ENCODE peak calls at places on chromosomes 6 and 20, in nine cellular contexts. A is pancreas, R is uterus, Q is heart right ventricle, M is tibial artery, U is AG04450, F is transverse colon, P is stomach, K is mesenchymal stem cell. D is an unnamed sample.

GRCh38 chr6:109269953-109270517 is 112.2 kb downstream of the CD164 start:
- DNase-seq in Q (no peak), K (no peak), P (no peak), A (no peak), F (no peak), M (no peak), U (no peak), R (no peak), D (no peak)

GRCh38 chr6:42292002-42292735 is 74.5 kb upstream of the MRPS10 start:
- DNase-seq in P (no peak), F (no peak), Q (no peak), A (no peak), R (no peak), M (no peak), U (no peak), K (peak; percentile 85), D (peak; percentile 85)

GRCh38 chr6:87407896-87408720 is at the start of gene CFAP206:
- DNase-seq in R (peak; percentile 79), P (peak; percentile 84), F (peak; percentile 84), U (peak; percentile 65), M (peak; percentile 78), K (peak; percentile 88), Q (peak; percentile 79), A (peak; percentile 82), D (peak; percentile 71)

GRCh38 chr6:97437087-97437486 is 154.1 kb upstream of the MMS22L start:
- DNase-seq in Q (no peak), F (no peak), P (no peak), K (peak; percentile 33), M (no peak), U (no peak), R (no peak), A (no peak), D (no peak)

GRCh38 chr6:4698901-4699659 is 77.1 kb upstream of the CDYL start:
- DNase-seq in P (no peak), U (no peak), A (no peak), Q (no peak), K (no peak), M (no peak), F (no peak), R (no peak), D (no peak)

GRCh38 chr6:139751179-139751578 is 376.7 kb upstream of the CITED2 start:
- DNase-seq in R (no peak), U (no peak), A (no peak), Q (no peak), K (no peak), F (no peak), P (no peak), M (no peak), D (no peak)

GRCh38 chr6:45420909-45421699 is 43.4 kb upstream of the SUPT3H start:
- DNase-seq in K (no peak), F (no peak), P (no peak), U (no peak), A (no peak), Q (no peak), R (no peak), M (no peak), D (no peak)

GRCh38 chr6:130587778-130588520 is 222.1 kb downstream of the TMEM200A start:
- DNase-seq in P (no peak), F (no peak), A (no peak), K (peak; percentile 26), M (no peak), U (peak; percentile 55), R (no peak), Q (no peak), D (peak; percentile 73)

GRCh38 chr6:41705996-41706835 is 29.2 kb downstream of the TFEB start:
- DNase-seq in A (peak; percentile 64), P (peak; percentile 75), U (no peak), R (peak; percentile 69), M (peak; percentile 87), Q (peak; percentile 87), F (peak; percentile 84), K (peak; percentile 61), D (peak; percentile 56)

GRCh38 chr6:134863763-134864510 is 86.0 kb downstream of the ALDH8A1 start:
- DNase-seq in A (no peak), F (no peak), M (no peak), K (no peak), R (no peak), U (no peak), Q (no peak), P (no peak), D (no peak)

GRCh38 chr20:22533823-22534751 is 50.3 kb downstream of the FOXA2 start:
- DNase-seq in P (peak; percentile 56), F (no peak), A (no peak), M (no peak), K (no peak), R (no peak), Q (no peak), U (no peak), D (no peak)

GRCh38 chr20:22531756-22532155 is 52.6 kb downstream of the FOXA2 start:
- DNase-seq in R (no peak), A (no peak), P (no peak), M (no peak), K (no peak), Q (no peak), U (no peak), F (no peak), D (no peak)

GRCh38 chr20:22529150-22530019 is 55.0 kb downstream of the FOXA2 start:
- DNase-seq in A (peak; percentile 46), Q (no peak), M (no peak), R (no peak), F (no peak), U (no peak), K (no peak), P (peak; percentile 73), D (no peak)

GRCh38 chr20:22532598-22532997 is 51.8 kb downstream of the FOXA2 start:
- DNase-seq in Q (no peak), K (no peak), M (no peak), R (no peak), F (no peak), P (no peak), U (no peak), A (no peak), D (no peak)

GRCh38 chr20:22531056-22531615 is 53.2 kb downstream of the FOXA2 start:
- DNase-seq in R (no peak), K (no peak), A (no peak), F (no peak), P (no peak), Q (no peak), M (no peak), U (no peak), D (no peak)
- H3K27me3 ChIP-seq in R (no peaks in the 10 kb centered on the region), K (peaks cover 14% of the 10 kb centered on the region), A (no peaks in the 10 kb centered on the region), F (no peaks in the 10 kb centered on the region), P (no peaks in the 10 kb centered on the region), Q (peaks cover 26% of the 10 kb centered on the region), M (peaks cover 3% of the 10 kb centered on the region), U (no peaks in the 10 kb centered on the region), D (no peaks in the 10 kb centered on the region)

GRCh38 chr6:115798229-115798628 is 262.5 kb downstream of the FRK start:
- DNase-seq in A (no peak), P (no peak), M (no peak), U (no peak), F (no peak), K (no peak), Q (no peak), R (no peak), D (no peak)

GRCh38 chr6:115796061-115796460 is 264.6 kb downstream of the FRK start:
- DNase-seq in K (no peak), Q (no peak), R (no peak), U (no peak), A (no peak), M (no peak), P (no peak), F (no peak), D (no peak)

DNA sequence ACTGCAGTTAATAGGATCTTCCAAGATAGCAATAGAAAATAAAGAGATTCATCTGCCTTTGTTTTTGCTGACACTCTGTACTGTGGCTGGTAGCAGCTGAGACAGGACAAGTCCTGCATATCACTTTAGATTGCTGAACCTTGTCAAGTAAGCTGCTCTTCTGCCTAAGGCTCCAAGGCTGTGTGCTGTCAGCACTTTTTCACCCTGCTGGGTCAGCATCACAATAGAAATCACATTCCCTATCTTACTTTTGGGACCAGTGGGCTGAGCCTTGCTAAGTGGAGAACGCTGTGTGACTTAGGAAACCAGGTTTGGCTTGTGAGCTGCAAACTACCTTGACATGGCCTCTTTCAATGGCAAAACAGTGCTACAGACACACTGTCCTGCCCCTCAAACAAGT is 263.9 kb downstream of the FRK start:
- DNase-seq in F (no peak), Q (no peak), K (no peak), M (no peak), R (no peak), U (no peak), A (no peak), P (no peak), D (no peak)
- H3K27ac ChIP-seq in F (no peak overlapping the region), Q (no peak overlapping the region), K (no peak overlapping the region), M (no peak overlapping the region), R (no peak overlapping the region), U (no peak overlapping the region), A (no peak overlapping the region), P (no peak overlapping the region), D (no peak overlapping the region)

GRCh38 chr6:150598401-150598800 is 1.3 kb upstream of the PLEKHG1 start:
- DNase-seq in M (no peak), P (no peak), U (no peak), R (no peak), F (no peak), K (no peak), A (no peak), Q (no peak), D (no peak)

GRCh38 chr6:150599199-150600002 is at the start of gene PLEKHG1:
- DNase-seq in R (peak; percentile 61), P (peak; percentile 83), M (peak; percentile 67), K (peak; percentile 16), A (peak; percentile 44), Q (peak; percentile 77), U (no peak), F (peak; percentile 89), D (peak; percentile 9)

GRCh38 chr6:150600003-150600301 is 267 bp downstream of the PLEKHG1 start:
- DNase-seq in K (no peak), Q (no peak), R (no peak), P (no peak), M (no peak), U (no peak), F (no peak), A (no peak), D (no peak)

GRCh38 chr6:150600302-150601017 is 775 bp downstream of the PLEKHG1 start:
- DNase-seq in U (no peak), M (peak; percentile 55), A (peak; percentile 46), Q (peak; percentile 73), P (peak; percentile 73), K (peak; percentile 61), R (peak; percentile 69), F (peak; percentile 83), D (peak; percentile 56)

DNA sequence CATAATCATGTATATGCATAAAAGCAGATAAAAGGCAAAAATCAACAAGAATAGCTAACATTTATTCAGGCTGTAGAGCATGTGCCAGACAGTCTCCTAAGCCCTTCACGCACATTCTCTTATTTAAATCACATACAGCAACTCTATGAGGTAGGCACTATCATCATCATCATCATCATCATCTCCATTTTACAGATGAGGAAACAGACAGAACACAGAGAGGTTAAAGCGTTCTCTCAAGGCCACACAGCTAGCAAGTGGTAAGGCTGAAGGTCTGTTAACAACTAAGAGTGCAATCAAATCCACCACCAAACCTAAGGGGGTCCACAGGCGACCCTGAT is 857 bp upstream of the PLEKHG1 start:
- DNase-seq in A (no peak), R (no peak), U (no peak), K (no peak), F (no peak), P (no peak), Q (no peak), M (no peak), D (no peak)
- H3K27me3 ChIP-seq in A (no peaks in the 10 kb centered on the region), R (no peaks in the 10 kb centered on the region), U (peaks cover 41% of the 10 kb centered on the region), K (peaks cover 53% of the 10 kb centered on the region), F (no peaks in the 10 kb centered on the region), P (peaks cover 4% of the 10 kb centered on the region), Q (peaks cover 6% of the 10 kb centered on the region), M (peaks cover 13% of the 10 kb centered on the region), D (peaks cover 22% of the 10 kb centered on the region)

GRCh38 chr20:14951707-14952106 is 614.3 kb upstream of the FLRT3 start:
- DNase-seq in A (no peak), F (no peak), U (no peak), M (no peak), K (peak; percentile 86), R (peak; percentile 51), P (no peak), Q (no peak), D (peak; percentile 13)
- H3K27ac ChIP-seq in A (no peak overlapping the region), F (no peak overlapping the region), U (no peak overlapping the region), M (no peak overlapping the region), K (peak overlapping the region; percentile 8), R (peak overlapping the region; percentile 78), P (no peak overlapping the region), Q (no peak overlapping the region), D (no peak overlapping the region)

D was measured in brain microvascular endothelial cell.